ENCODE peak calls at places on chromosomes 1 and 21, in six cellular contexts. A is stomach, B is mammary epithelial cell, C is caudate nucleus, P is fibroblast of lung, J is PC-3. W is an unnamed sample.

GRCh38 chr21:30831194-30831765 is 1.7 kb upstream of the KRTAP7-1 start:
- DNase-seq in A (no peak), B (peak; percentile 30), C (no peak), P (no peak), J (peak; percentile 76), W (no peak)

GRCh38 chr1:22039594-22040347 is 12.7 kb upstream of the CDC42 start:
- DNase-seq in A (peak; percentile 89), B (peak; percentile 57), C (no peak), P (peak; percentile 89), J (peak; percentile 66), W (peak; percentile 55)

GRCh38 chr1:156164465-156164831 is 11.1 kb downstream of the SEMA4A start:
- DNase-seq in A (no peak), B (no peak), C (no peak), P (no peak), J (peak; percentile 44), W (no peak)

GRCh38 chr1:161791889-161792655 is 26.0 kb downstream of the ATF6 start:
- DNase-seq in A (no peak), B (peak; percentile 51), C (no peak), P (no peak), J (peak; percentile 9), W (no peak)

GRCh38 chr1:164559342-164560070 is 522 bp downstream of the PBX1 start:
- DNase-seq in A (no peak), B (peak; percentile 30), C (peak; percentile 12), P (no peak), J (peak; percentile 44), W (no peak)

GRCh38 chr1:36769886-36770830 is 264.2 kb downstream of the GRIK3 start:
- DNase-seq in A (no peak), B (no peak), C (no peak), P (no peak), J (no peak), W (no peak)

GRCh38 chr1:156656779-156657160 is 14.9 kb downstream of the BCAN start:
- DNase-seq in A (no peak), B (no peak), C (no peak), P (peak; percentile 51), J (no peak), W (no peak)

GRCh38 chr1:4214826-4215225 is 314.8 kb upstream of the C1orf174 start:
- DNase-seq in A (no peak), B (no peak), C (no peak), P (no peak), J (no peak), W (no peak)

GRCh38 chr1:200328379-200328778 is 81.5 kb downstream of the ZNF281 start:
- DNase-seq in A (no peak), B (no peak), C (no peak), P (no peak), J (no peak), W (no peak)

GRCh38 chr1:71414229-71414628 is 333.4 kb upstream of the ZRANB2 start:
- DNase-seq in A (no peak), B (no peak), C (no peak), P (peak; percentile 31), J (no peak), W (no peak)

GRCh38 chr1:84506729-84507453 is 510 bp upstream of the GNG5 start:
- DNase-seq in A (no peak), B (no peak), C (no peak), P (no peak), J (peak; percentile 14), W (no peak)

GRCh38 chr1:115980998-115981993 is 5.0 kb downstream of the SLC22A15 start:
- DNase-seq in A (no peak), B (peak; percentile 51), C (no peak), P (peak; percentile 53), J (peak; percentile 64), W (no peak)

GRCh38 chr21:36976882-36977651 is 10.6 kb upstream of the HLCS start:
- DNase-seq in A (no peak), B (peak; percentile 54), C (no peak), P (peak; percentile 81), J (peak; percentile 96), W (no peak)

GRCh38 chr1:201740609-201741231 is 88.2 kb upstream of the IPO9 start:
- DNase-seq in A (no peak), B (no peak), C (no peak), P (no peak), J (no peak), W (no peak)

GRCh38 chr1:24098907-24099637 is 12.9 kb downstream of the MYOM3 start:
- DNase-seq in A (no peak), B (no peak), C (no peak), P (no peak), J (no peak), W (no peak)

GRCh38 chr1:5239911-5240310 is 585.5 kb downstream of the AJAP1 start:
- DNase-seq in A (no peak), B (no peak), C (no peak), P (no peak), J (no peak), W (no peak)

GRCh38 chr1:63264161-63264560 is 58.2 kb upstream of the FOXD3 start:
- DNase-seq in A (peak; percentile 28), B (no peak), C (no peak), P (no peak), J (no peak), W (no peak)

GRCh38 chr1:82392513-82392912 is 591.8 kb downstream of the ADGRL2 start:
- DNase-seq in A (no peak), B (peak; percentile 69), C (no peak), P (peak; percentile 87), J (peak; percentile 52), W (no peak)

GRCh38 chr1:8987881-8988617 is 38.2 kb downstream of the SLC2A7 start:
- DNase-seq in A (peak; percentile 59), B (no peak), C (peak; percentile 41), P (peak; percentile 42), J (peak; percentile 64), W (no peak)

GRCh38 chr1:203328714-203329122 is 22.2 kb downstream of the FMOD start:
- DNase-seq in A (peak; percentile 87), B (no peak), C (no peak), P (no peak), J (peak; percentile 21), W (no peak)

GRCh38 chr1:2988256-2988655 is 33.0 kb upstream of the ACTRT2 start:
- DNase-seq in A (no peak), B (no peak), C (no peak), P (no peak), J (no peak), W (no peak)

GRCh38 chr1:19918057-19918456 is 5.4 kb downstream of the PLA2G2E start:
- DNase-seq in A (peak; percentile 85), B (peak; percentile 60), C (peak; percentile 40), P (peak; percentile 83), J (peak; percentile 89), W (no peak)

GRCh38 chr1:232553050-232553754 is 76.7 kb downstream of the SIPA1L2 start:
- DNase-seq in A (peak; percentile 30), B (no peak), C (no peak), P (peak; percentile 36), J (no peak), W (no peak)

GRCh38 chr21:44408226-44408625 is 47.1 kb upstream of the LRRC3 start:
- DNase-seq in A (no peak), B (no peak), C (no peak), P (no peak), J (no peak), W (no peak)

GRCh38 chr1:154635162-154635561 is 27.2 kb upstream of the ADAR start:
- DNase-seq in A (no peak), B (no peak), C (no peak), P (no peak), J (no peak), W (no peak)

GRCh38 chr1:63991685-63992084 is 211.7 kb upstream of the UBE2U start:
- DNase-seq in A (no peak), B (no peak), C (no peak), P (no peak), J (no peak), W (no peak)

GRCh38 chr1:56920551-56920950 is 45.3 kb downstream of the C8B start:
- DNase-seq in A (no peak), B (no peak), C (no peak), P (no peak), J (no peak), W (no peak)

DNA sequence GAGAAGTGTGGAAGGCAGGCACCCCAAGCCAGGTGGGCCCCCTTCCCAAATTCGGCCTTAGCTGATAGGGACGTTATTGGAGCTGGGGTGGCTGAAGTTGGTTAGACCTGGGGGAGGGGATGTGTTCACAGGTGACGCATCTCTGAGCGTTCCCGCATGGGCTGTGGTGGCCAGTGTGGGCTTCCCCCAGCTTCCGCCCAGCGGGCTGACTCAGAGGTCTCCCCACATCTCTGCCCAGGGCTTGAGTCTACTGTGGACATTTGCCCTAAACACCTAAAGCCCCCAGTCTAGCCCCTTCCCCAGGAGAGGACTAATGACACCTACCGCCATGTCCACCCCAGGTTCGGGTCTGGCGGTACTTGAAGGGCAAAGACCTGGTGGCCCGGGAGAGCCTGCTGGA is 1.9 kb downstream of the AGRN start:
- DNase-seq in A (no peak), B (peak; percentile 79), C (no peak), P (no peak), J (peak; percentile 92), W (no peak)
- H3K27ac ChIP-seq in A (peak overlapping the region; percentile 88), B (peak overlapping the region; percentile 54), C (no peak overlapping the region), P (no peak overlapping the region), J (peak overlapping the region; percentile 96), W (peak overlapping the region; percentile 64)

GRCh38 chr21:46038871-46039397 is 57.4 kb downstream of the COL6A1 start:
- DNase-seq in A (no peak), B (no peak), C (no peak), P (peak; percentile 46), J (no peak), W (no peak)
- H3K27ac ChIP-seq in A (no peak overlapping the region), B (no peak overlapping the region), C (no peak overlapping the region), P (peak overlapping the region; percentile 88), J (no peak overlapping the region), W (peak overlapping the region; percentile 58)

GRCh38 chr1:229758101-229759036 is 132.3 kb downstream of the URB2 start:
- DNase-seq in A (no peak), B (peak; percentile 27), C (no peak), P (no peak), J (peak; percentile 39), W (no peak)
- H3K27ac ChIP-seq in A (no peak overlapping the region), B (no peak overlapping the region), C (no peak overlapping the region), P (no peak overlapping the region), J (no peak overlapping the region), W (no peak overlapping the region)

GRCh38 chr21:33396966-33397365 is 6.2 kb upstream of the IFNGR2 start:
- DNase-seq in A (no peak), B (peak; percentile 46), C (no peak), P (peak; percentile 88), J (no peak), W (no peak)
- H3K27ac ChIP-seq in A (peak overlapping the region; percentile 48), B (no peak overlapping the region), C (no peak overlapping the region), P (peak overlapping the region; percentile 2), J (no peak overlapping the region), W (peak overlapping the region; percentile 71)